ENCODE peak calls at places on chromosome 21, in seven cellular contexts. One of them, this sample, is unnamed.

GRCh38 chr21:46161800-46162592 is 6.6 kb upstream of the FTCD start:
- DNase-seq in ELR: no peak
- DNase-seq in Calu3: no peak
- DNase-seq in IMR-90: no peak
- DNase-seq in prostate gland: peak
- DNase-seq in body of pancreas: no peak
- DNase-seq in MV-4-11: no peak
- DNase-seq in this sample: no peak

GRCh38 chr21:34524671-34525601 is 12.9 kb upstream of the KCNE1 start:
- DNase-seq in ELR: peak
- DNase-seq in Calu3: no peak
- DNase-seq in IMR-90: peak
- DNase-seq in prostate gland: no peak
- DNase-seq in body of pancreas: no peak
- DNase-seq in MV-4-11: no peak
- DNase-seq in this sample: no peak

GRCh38 chr21:39125752-39126485 is 57.3 kb downstream of the PSMG1 start:
- DNase-seq in ELR: peak
- DNase-seq in Calu3: peak
- DNase-seq in IMR-90: peak
- DNase-seq in prostate gland: peak
- DNase-seq in body of pancreas: peak
- DNase-seq in MV-4-11: peak
- DNase-seq in this sample: peak

GRCh38 chr21:41800425-41801186 is 33.8 kb upstream of the RIPK4 start:
- DNase-seq in ELR: no peak
- DNase-seq in Calu3: no peak
- DNase-seq in IMR-90: no peak
- DNase-seq in prostate gland: no peak
- DNase-seq in body of pancreas: no peak
- DNase-seq in MV-4-11: no peak
- DNase-seq in this sample: no peak

GRCh38 chr21:20523191-20523590 is 475.0 kb upstream of the NCAM2 start:
- DNase-seq in ELR: no peak
- DNase-seq in Calu3: no peak
- DNase-seq in IMR-90: no peak
- DNase-seq in prostate gland: no peak
- DNase-seq in body of pancreas: no peak
- DNase-seq in MV-4-11: no peak
- DNase-seq in this sample: no peak

GRCh38 chr21:28464988-28465387 is 527.7 kb downstream of the LTN1 start:
- DNase-seq in ELR: no peak
- DNase-seq in Calu3: no peak
- DNase-seq in IMR-90: no peak
- DNase-seq in prostate gland: no peak
- DNase-seq in body of pancreas: no peak
- DNase-seq in MV-4-11: no peak
- DNase-seq in this sample: no peak

GRCh38 chr21:36948686-36949085 is 17.8 kb downstream of the HLCS start:
- DNase-seq in ELR: no peak
- DNase-seq in Calu3: no peak
- DNase-seq in IMR-90: peak
- DNase-seq in prostate gland: no peak
- DNase-seq in body of pancreas: no peak
- DNase-seq in MV-4-11: peak
- DNase-seq in this sample: no peak

GRCh38 chr21:45012661-45013270 is 61.6 kb upstream of the ADARB1 start:
- DNase-seq in ELR: no peak
- DNase-seq in Calu3: peak
- DNase-seq in IMR-90: no peak
- DNase-seq in prostate gland: no peak
- DNase-seq in body of pancreas: no peak
- DNase-seq in MV-4-11: no peak
- DNase-seq in this sample: no peak

GRCh38 chr21:31888936-31889371 is 16.1 kb downstream of the HUNK start:
- DNase-seq in ELR: no peak
- DNase-seq in Calu3: peak
- DNase-seq in IMR-90: no peak
- DNase-seq in prostate gland: peak
- DNase-seq in body of pancreas: peak
- DNase-seq in MV-4-11: no peak
- DNase-seq in this sample: no peak

GRCh38 chr21:36323032-36323431 is 3.0 kb downstream of the MORC3 start:
- DNase-seq in ELR: peak
- DNase-seq in Calu3: no peak
- DNase-seq in IMR-90: peak
- DNase-seq in prostate gland: no peak
- DNase-seq in body of pancreas: no peak
- DNase-seq in MV-4-11: peak
- DNase-seq in this sample: no peak

GRCh38 chr21:44071359-44072104 is 35.7 kb upstream of the PWP2 start:
- DNase-seq in ELR: no peak
- DNase-seq in Calu3: no peak
- DNase-seq in IMR-90: no peak
- DNase-seq in prostate gland: no peak
- DNase-seq in body of pancreas: no peak
- DNase-seq in MV-4-11: no peak
- DNase-seq in this sample: no peak

GRCh38 chr21:26835027-26835713 is 10.0 kb downstream of the ADAMTS1 start:
- DNase-seq in ELR: peak
- DNase-seq in Calu3: no peak
- DNase-seq in IMR-90: peak
- DNase-seq in prostate gland: no peak
- DNase-seq in body of pancreas: no peak
- DNase-seq in MV-4-11: peak
- DNase-seq in this sample: no peak

GRCh38 chr21:45463871-45464270 is 58.9 kb downstream of the COL18A1 start:
- DNase-seq in ELR: no peak
- DNase-seq in Calu3: no peak
- DNase-seq in IMR-90: no peak
- DNase-seq in prostate gland: no peak
- DNase-seq in body of pancreas: no peak
- DNase-seq in MV-4-11: no peak
- DNase-seq in this sample: no peak

GRCh38 chr21:34166468-34166867 is 93.1 kb downstream of the MRPS6 start:
- DNase-seq in ELR: no peak
- DNase-seq in Calu3: peak
- DNase-seq in IMR-90: no peak
- DNase-seq in prostate gland: no peak
- DNase-seq in body of pancreas: no peak
- DNase-seq in MV-4-11: no peak
- DNase-seq in this sample: no peak

GRCh38 chr21:31293986-31294385 is 50.1 kb downstream of the TIAM1 start:
- DNase-seq in ELR: peak
- DNase-seq in Calu3: peak
- DNase-seq in IMR-90: peak
- DNase-seq in prostate gland: no peak
- DNase-seq in body of pancreas: no peak
- DNase-seq in MV-4-11: no peak
- DNase-seq in this sample: no peak

GRCh38 chr21:46180778-46181391 is 3.4 kb downstream of the SPATC1L start:
- DNase-seq in ELR: no peak
- DNase-seq in Calu3: no peak
- DNase-seq in IMR-90: no peak
- DNase-seq in prostate gland: no peak
- DNase-seq in body of pancreas: no peak
- DNase-seq in MV-4-11: no peak
- DNase-seq in this sample: no peak

GRCh38 chr21:42562816-42563215 is 49.2 kb downstream of the SLC37A1 start:
- DNase-seq in ELR: no peak
- DNase-seq in Calu3: no peak
- DNase-seq in IMR-90: no peak
- DNase-seq in prostate gland: no peak
- DNase-seq in body of pancreas: no peak
- DNase-seq in MV-4-11: no peak
- DNase-seq in this sample: no peak

GRCh38 chr21:39527664-39528381 is 76.1 kb downstream of the SH3BGR start:
- DNase-seq in ELR: no peak
- DNase-seq in Calu3: peak
- DNase-seq in IMR-90: no peak
- DNase-seq in prostate gland: peak
- DNase-seq in body of pancreas: peak
- DNase-seq in MV-4-11: no peak
- DNase-seq in this sample: peak

GRCh38 chr21:42975886-42976608 is 1.7 kb downstream of the PKNOX1 start:
- DNase-seq in ELR: no peak
- DNase-seq in Calu3: no peak
- DNase-seq in IMR-90: no peak
- DNase-seq in prostate gland: no peak
- DNase-seq in body of pancreas: no peak
- DNase-seq in MV-4-11: no peak
- DNase-seq in this sample: no peak

GRCh38 chr21:35291034-35291433 is 241.9 kb upstream of the RUNX1 start:
- DNase-seq in ELR: no peak
- DNase-seq in Calu3: no peak
- DNase-seq in IMR-90: no peak
- DNase-seq in prostate gland: no peak
- DNase-seq in body of pancreas: no peak
- DNase-seq in MV-4-11: no peak
- DNase-seq in this sample: no peak

GRCh38 chr21:26846036-26846931 is 1.1 kb upstream of the ADAMTS1 start:
- DNase-seq in ELR: peak
- DNase-seq in Calu3: peak
- DNase-seq in IMR-90: peak
- DNase-seq in prostate gland: peak
- DNase-seq in body of pancreas: peak
- DNase-seq in MV-4-11: no peak
- DNase-seq in this sample: peak

GRCh38 chr21:25283720-25284119 is 323.6 kb downstream of the MRPL39 start:
- DNase-seq in ELR: peak
- DNase-seq in Calu3: no peak
- DNase-seq in IMR-90: peak
- DNase-seq in prostate gland: no peak
- DNase-seq in body of pancreas: peak
- DNase-seq in MV-4-11: peak
- DNase-seq in this sample: no peak

GRCh38 chr21:39319251-39319756 is 5.9 kb upstream of the BRWD1 start:
- DNase-seq in ELR: no peak
- DNase-seq in Calu3: no peak
- DNase-seq in IMR-90: peak
- DNase-seq in prostate gland: no peak
- DNase-seq in body of pancreas: peak
- DNase-seq in MV-4-11: no peak
- DNase-seq in this sample: no peak

GRCh38 chr21:32256873-32257620 is 21.8 kb downstream of the MIS18A start:
- DNase-seq in ELR: peak
- DNase-seq in Calu3: peak
- DNase-seq in IMR-90: peak
- DNase-seq in prostate gland: peak
- DNase-seq in body of pancreas: peak
- DNase-seq in MV-4-11: peak
- DNase-seq in this sample: peak

GRCh38 chr21:26293291-26293946 is 122.8 kb upstream of the APP start:
- DNase-seq in ELR: no peak
- DNase-seq in Calu3: no peak
- DNase-seq in IMR-90: no peak
- DNase-seq in prostate gland: no peak
- DNase-seq in body of pancreas: no peak
- DNase-seq in MV-4-11: no peak
- DNase-seq in this sample: no peak

GRCh38 chr21:42690586-42690985 is 37.2 kb downstream of the PDE9A start:
- DNase-seq in ELR: no peak
- DNase-seq in Calu3: no peak
- DNase-seq in IMR-90: no peak
- DNase-seq in prostate gland: no peak
- DNase-seq in body of pancreas: no peak
- DNase-seq in MV-4-11: no peak
- DNase-seq in this sample: no peak

GRCh38 chr21:19648376-19648775 is 1244.8 kb upstream of the TMPRSS15 start:
- DNase-seq in ELR: no peak
- DNase-seq in Calu3: no peak
- DNase-seq in IMR-90: no peak
- DNase-seq in prostate gland: no peak
- DNase-seq in body of pancreas: no peak
- DNase-seq in MV-4-11: no peak
- DNase-seq in this sample: no peak

GRCh38 chr21:42112857-42113256 is 41.7 kb downstream of the UMODL1 start:
- DNase-seq in ELR: no peak
- DNase-seq in Calu3: no peak
- DNase-seq in IMR-90: peak
- DNase-seq in prostate gland: no peak
- DNase-seq in body of pancreas: no peak
- DNase-seq in MV-4-11: no peak
- DNase-seq in this sample: no peak

GRCh38 chr21:31408306-31409088 is 64.4 kb upstream of the TIAM1 start:
- DNase-seq in ELR: no peak
- DNase-seq in Calu3: no peak
- DNase-seq in IMR-90: no peak
- DNase-seq in prostate gland: no peak
- DNase-seq in body of pancreas: no peak
- DNase-seq in MV-4-11: no peak
- DNase-seq in this sample: no peak

GRCh38 chr21:20647603-20648002 is 350.6 kb upstream of the NCAM2 start:
- DNase-seq in ELR: peak
- DNase-seq in Calu3: no peak
- DNase-seq in IMR-90: no peak
- DNase-seq in prostate gland: no peak
- DNase-seq in body of pancreas: no peak
- DNase-seq in MV-4-11: no peak
- DNase-seq in this sample: no peak

GRCh38 chr21:15804247-15804985 is 74.6 kb downstream of the USP25 start:
- DNase-seq in ELR: no peak
- DNase-seq in Calu3: no peak
- DNase-seq in IMR-90: no peak
- DNase-seq in prostate gland: no peak
- DNase-seq in body of pancreas: no peak
- DNase-seq in MV-4-11: peak
- DNase-seq in this sample: no peak

GRCh38 chr21:8992731-8993174 is 1528.6 kb upstream of the TPTE start:
- DNase-seq in ELR: peak
- DNase-seq in Calu3: no peak
- DNase-seq in IMR-90: no peak
- DNase-seq in prostate gland: no peak
- DNase-seq in body of pancreas: no peak
- DNase-seq in MV-4-11: no peak
- DNase-seq in this sample: no peak

GRCh38 chr21:44390886-44391285 is 37.5 kb downstream of the TRPM2 start:
- DNase-seq in ELR: no peak
- DNase-seq in Calu3: no peak
- DNase-seq in IMR-90: no peak
- DNase-seq in prostate gland: no peak
- DNase-seq in body of pancreas: no peak
- DNase-seq in MV-4-11: peak
- DNase-seq in this sample: no peak

GRCh38 chr21:27196651-27197050 is 229.8 kb upstream of the ADAMTS5 start:
- DNase-seq in ELR: peak
- DNase-seq in Calu3: no peak
- DNase-seq in IMR-90: peak
- DNase-seq in prostate gland: no peak
- DNase-seq in body of pancreas: no peak
- DNase-seq in MV-4-11: no peak
- DNase-seq in this sample: no peak

GRCh38 chr21:44354775-44355771 is 1.7 kb downstream of the TRPM2 start:
- DNase-seq in ELR: no peak
- DNase-seq in Calu3: no peak
- DNase-seq in IMR-90: no peak
- DNase-seq in prostate gland: no peak
- DNase-seq in body of pancreas: no peak
- DNase-seq in MV-4-11: peak
- DNase-seq in this sample: no peak